ENCODE peak calls at places on chromosomes 3 and 15, in six cellular contexts. M, Y, Z, U, A and F are unnamed samples.
A peak's percentile ranks its signal among the peaks of the same experiment; 100 is the strongest.

GRCh38 chr3:38137615-38138346 is 680 bp upstream of the MYD88 start:
- DNase-seq in M (no peak), Y (no peak), Z (peak; percentile 44), U (no peak), A (peak; percentile 45), F (no peak)

GRCh38 chr3:46895204-46895660 is 17.7 kb downstream of the PTH1R start:
- DNase-seq in M (peak; percentile 36), Y (peak; percentile 53), Z (peak; percentile 85), U (peak; percentile 34), A (peak; percentile 84), F (no peak)

GRCh38 chr3:121362035-121362734 is 183.6 kb downstream of the POLQ start:
- DNase-seq in M (no peak), Y (no peak), Z (no peak), U (no peak), A (no peak), F (no peak)

GRCh38 chr3:139764936-139765335 is 87.2 kb upstream of the NMNAT3 start:
- DNase-seq in M (no peak), Y (no peak), Z (no peak), U (no peak), A (no peak), F (no peak)

GRCh38 chr3:15685927-15686326 is 84.4 kb downstream of the BTD start:
- DNase-seq in M (peak; percentile 12), Y (no peak), Z (peak; percentile 58), U (no peak), A (peak; percentile 12), F (no peak)

GRCh38 chr3:58349792-58350626 is 17.3 kb downstream of the PXK start:
- DNase-seq in M (no peak), Y (no peak), Z (no peak), U (peak; percentile 87), A (no peak), F (no peak)

GRCh38 chr15:73802336-73803105 is 49.4 kb upstream of the INSYN1 start:
- DNase-seq in M (no peak), Y (no peak), Z (no peak), U (no peak), A (no peak), F (no peak)

GRCh38 chr3:76570436-76571057 is 469.4 kb upstream of the ROBO2 start:
- DNase-seq in M (no peak), Y (peak; percentile 2), Z (peak; percentile 20), U (no peak), A (peak; percentile 0), F (no peak)

GRCh38 chr3:98328933-98329332 is 24.7 kb upstream of the OR5K4 start:
- DNase-seq in M (no peak), Y (no peak), Z (no peak), U (no peak), A (no peak), F (no peak)

GRCh38 chr3:136671921-136672320 is 80.3 kb downstream of the STAG1 start:
- DNase-seq in M (no peak), Y (peak; percentile 14), Z (no peak), U (no peak), A (no peak), F (no peak)

GRCh38 chr3:121916189-121916588 is 22.0 kb downstream of the SLC15A2 start:
- DNase-seq in M (no peak), Y (no peak), Z (no peak), U (no peak), A (no peak), F (no peak)

GRCh38 chr3:172698650-172699049 is 12.2 kb downstream of the NCEH1 start:
- DNase-seq in M (no peak), Y (no peak), Z (no peak), U (no peak), A (no peak), F (no peak)

GRCh38 chr3:124688580-124689454 is 41.4 kb upstream of the UMPS start:
- DNase-seq in M (peak; percentile 76), Y (peak; percentile 82), Z (peak; percentile 78), U (peak; percentile 30), A (peak; percentile 86), F (peak; percentile 87)

GRCh38 chr3:61251174-61251972 is at the start of gene FHIT:
- DNase-seq in M (peak; percentile 94), Y (peak; percentile 89), Z (peak; percentile 95), U (peak; percentile 87), A (peak; percentile 95), F (peak; percentile 94)

GRCh38 chr15:81747026-81747425 is 298.8 kb downstream of the MEX3B start:
- DNase-seq in M (no peak), Y (no peak), Z (no peak), U (no peak), A (no peak), F (no peak)

GRCh38 chr3:105758451-105758850 is 110.4 kb downstream of the CBLB start:
- DNase-seq in M (no peak), Y (no peak), Z (no peak), U (no peak), A (no peak), F (no peak)

GRCh38 chr15:51888593-51889195 is 59.2 kb downstream of the TMOD3 start:
- DNase-seq in M (no peak), Y (peak; percentile 51), Z (peak; percentile 57), U (no peak), A (peak; percentile 22), F (no peak)

GRCh38 chr3:196518999-196519737 is 4.0 kb upstream of the SMCO1 start:
- DNase-seq in M (peak; percentile 82), Y (peak; percentile 80), Z (peak; percentile 43), U (no peak), A (peak; percentile 95), F (peak; percentile 85)

GRCh38 chr3:131591394-131591990 is 88.7 kb upstream of the MRPL3 start:
- DNase-seq in M (no peak), Y (peak; percentile 17), Z (no peak), U (no peak), A (no peak), F (no peak)

GRCh38 chr15:73273181-73274002 is 95.4 kb downstream of the HCN4 start:
- DNase-seq in M (peak; percentile 42), Y (peak; percentile 68), Z (peak; percentile 71), U (no peak), A (peak; percentile 59), F (peak; percentile 15)

GRCh38 chr15:40500584-40501330 is 30.0 kb downstream of the CHST14 start:
- DNase-seq in M (no peak), Y (no peak), Z (no peak), U (no peak), A (no peak), F (no peak)

GRCh38 chr3:147391726-147392082 is 14.6 kb downstream of the ZIC4 start:
- DNase-seq in M (no peak), Y (no peak), Z (no peak), U (no peak), A (no peak), F (no peak)

GRCh38 chr3:141275973-141276372 is 44.3 kb downstream of the PXYLP1 start:
- DNase-seq in M (peak; percentile 86), Y (peak; percentile 91), Z (no peak), U (no peak), A (no peak), F (no peak)

GRCh38 chr15:81740402-81740801 is 305.4 kb downstream of the MEX3B start:
- DNase-seq in M (no peak), Y (no peak), Z (no peak), U (no peak), A (no peak), F (no peak)

GRCh38 chr15:65028338-65028737 is 1.1 kb downstream of the MTFMT start:
- DNase-seq in M (no peak), Y (no peak), Z (no peak), U (no peak), A (no peak), F (no peak)

GRCh38 chr15:65029736-65030208 is 333 bp upstream of the MTFMT start:
- DNase-seq in M (no peak), Y (no peak), Z (no peak), U (no peak), A (no peak), F (no peak)

GRCh38 chr15:65026756-65027155 is 2.7 kb downstream of the MTFMT start:
- DNase-seq in M (no peak), Y (no peak), Z (no peak), U (no peak), A (no peak), F (no peak)

GRCh38 chr15:65027593-65027992 is 1.8 kb downstream of the MTFMT start:
- DNase-seq in M (no peak), Y (no peak), Z (no peak), U (no peak), A (no peak), F (no peak)

GRCh38 chr15:65028921-65029735 is at the start of gene MTFMT:
- DNase-seq in M (peak; percentile 68), Y (peak; percentile 88), Z (peak; percentile 99), U (no peak), A (peak; percentile 91), F (no peak)
- TF ChIP-seq CHD2 in M (no peak), Y (no peak), Z (no peak), U (no peak), A (no peak), F (no peak)

GRCh38 chr3:160999268-160999667 is 105.9 kb downstream of the B3GALNT1 start:
- DNase-seq in M (no peak), Y (no peak), Z (no peak), U (no peak), A (no peak), F (no peak)
- TF ChIP-seq CHD2 in M (no peak), Y (no peak), Z (no peak), U (no peak), A (no peak), F (no peak)

DNA sequence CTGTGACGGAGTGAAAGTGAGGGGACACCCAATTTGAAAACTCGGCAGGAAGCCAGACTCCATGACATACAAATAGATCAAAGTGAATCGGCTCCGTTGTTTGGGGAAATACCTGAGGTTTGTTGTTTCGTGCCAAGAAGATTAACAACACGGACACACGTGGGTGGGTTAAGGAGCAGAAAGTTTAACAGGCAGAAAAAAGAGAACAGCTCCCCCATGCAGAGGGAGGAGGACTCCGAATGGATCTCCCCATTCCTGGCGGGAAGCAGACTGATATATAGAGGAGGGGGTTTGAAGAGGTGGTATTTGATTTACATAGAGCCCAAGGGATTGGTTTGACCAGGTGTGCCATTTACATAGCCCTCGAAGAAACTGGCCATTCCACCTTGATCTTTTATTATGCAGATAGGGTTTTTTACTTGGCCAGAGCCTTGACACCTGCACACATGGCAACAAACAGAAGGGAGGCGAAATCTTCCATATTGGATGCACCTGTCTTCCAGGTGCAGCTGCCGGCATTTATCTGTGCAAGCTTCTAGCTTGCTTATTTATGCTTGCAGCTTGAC is 4.8 kb upstream of the SACM1L start:
- DNase-seq in M (peak; percentile 19), Y (no peak), Z (no peak), U (no peak), A (peak; percentile 45), F (no peak)
- TF ChIP-seq CHD2 in M (no peak), Y (no peak), Z (no peak), U (no peak), A (no peak), F (no peak)

DNA sequence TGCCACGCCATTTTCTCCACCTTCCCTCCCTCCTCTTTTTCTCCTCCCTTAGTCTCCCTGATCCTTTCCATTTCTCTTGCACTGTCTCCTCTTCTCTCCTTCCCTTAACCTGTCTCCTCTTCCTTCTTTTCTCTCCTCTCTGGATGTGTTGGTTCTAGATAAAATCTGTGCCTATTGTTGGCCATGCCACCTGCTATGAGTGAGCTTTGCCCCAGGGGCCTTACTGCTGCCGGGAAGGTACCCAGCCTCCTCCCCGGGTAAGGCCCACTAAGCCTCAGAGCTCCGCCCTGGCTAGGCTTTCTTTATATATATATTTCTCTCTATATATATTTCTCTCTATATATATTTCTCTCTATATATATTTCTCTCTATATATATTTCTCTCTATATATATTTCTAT is 14.7 kb downstream of the GPD1L start:
- DNase-seq in M (no peak), Y (no peak), Z (no peak), U (no peak), A (no peak), F (no peak)
- TF ChIP-seq CHD2 in M (no peak), Y (no peak), Z (no peak), U (no peak), A (no peak), F (no peak)

GRCh38 chr3:51434746-51435323 is 43.8 kb downstream of the RBM15B start:
- DNase-seq in M (peak; percentile 48), Y (peak; percentile 65), Z (peak; percentile 52), U (peak; percentile 5), A (peak; percentile 52), F (peak; percentile 54)
- TF ChIP-seq CHD2 in M (no peak), Y (no peak), Z (no peak), U (no peak), A (no peak), F (no peak)